ENCODE peak calls at places on chromosomes 6 and 20, in eight cellular contexts. Q, N, M, T, K, O, F and S are unnamed samples.

GRCh38 chr6:48101277-48101676 is 9.7 kb downstream of the PTCHD4 start:
- DNase-seq in Q (no peak), N (peak; percentile 33), M (no peak), T (no peak), K (peak; percentile 76), O (no peak), F (no peak), S (no peak)

GRCh38 chr6:2900821-2901644 is 2.1 kb downstream of the SERPINB9 start:
- DNase-seq in Q (no peak), N (no peak), M (no peak), T (no peak), K (no peak), O (no peak), F (no peak), S (no peak)

GRCh38 chr20:1019344-1019743 is 17.2 kb upstream of the RSPO4 start:
- DNase-seq in Q (no peak), N (no peak), M (no peak), T (no peak), K (no peak), O (no peak), F (no peak), S (no peak)

GRCh38 chr20:53495357-53495756 is 98.3 kb downstream of the ZNF217 start:
- DNase-seq in Q (no peak), N (peak; percentile 44), M (no peak), T (no peak), K (no peak), O (peak; percentile 4), F (no peak), S (no peak)

GRCh38 chr6:138824482-138825134 is 28.7 kb downstream of the ECT2L start:
- DNase-seq in Q (no peak), N (peak; percentile 20), M (no peak), T (no peak), K (peak; percentile 52), O (peak; percentile 9), F (no peak), S (peak; percentile 53)

GRCh38 chr6:142537612-142538478 is 236.0 kb downstream of the ADGRG6 start:
- DNase-seq in Q (no peak), N (no peak), M (peak; percentile 76), T (peak; percentile 29), K (peak; percentile 18), O (peak; percentile 34), F (no peak), S (no peak)

GRCh38 chr6:4259391-4259790 is 124.0 kb upstream of the ECI2 start:
- DNase-seq in Q (no peak), N (no peak), M (no peak), T (no peak), K (peak; percentile 34), O (no peak), F (no peak), S (no peak)

GRCh38 chr6:144466716-144467115 is 181.6 kb downstream of the UTRN start:
- DNase-seq in Q (no peak), N (no peak), M (no peak), T (no peak), K (no peak), O (no peak), F (no peak), S (no peak)

GRCh38 chr6:8085053-8085511 is 17.3 kb downstream of the EEF1E1 start:
- DNase-seq in Q (no peak), N (peak; percentile 93), M (no peak), T (no peak), K (peak; percentile 93), O (peak; percentile 95), F (no peak), S (no peak)

GRCh38 chr6:151154418-151154817 is 85.3 kb upstream of the AKAP12 start:
- DNase-seq in Q (no peak), N (no peak), M (no peak), T (no peak), K (no peak), O (no peak), F (no peak), S (no peak)

GRCh38 chr6:70846207-70846835 is 110.5 kb downstream of the B3GAT2 start:
- DNase-seq in Q (no peak), N (no peak), M (no peak), T (no peak), K (no peak), O (no peak), F (no peak), S (no peak)

GRCh38 chr6:33410050-33410710 is 634 bp upstream of the PHF1 start:
- DNase-seq in Q (peak; percentile 99), N (peak; percentile 97), M (peak; percentile 98), T (peak; percentile 97), K (peak; percentile 99), O (peak; percentile 97), F (peak; percentile 99), S (peak; percentile 98)

GRCh38 chr6:33411632-33412005 is 805 bp downstream of the PHF1 start:
- DNase-seq in Q (no peak), N (no peak), M (no peak), T (no peak), K (no peak), O (no peak), F (no peak), S (no peak)

GRCh38 chr6:33413200-33413599 is 2.4 kb downstream of the PHF1 start:
- DNase-seq in Q (no peak), N (no peak), M (no peak), T (no peak), K (no peak), O (no peak), F (no peak), S (no peak)

GRCh38 chr6:33412140-33413009 is 1.6 kb downstream of the PHF1 start:
- DNase-seq in Q (no peak), N (no peak), M (no peak), T (no peak), K (no peak), O (no peak), F (no peak), S (no peak)

DNA sequence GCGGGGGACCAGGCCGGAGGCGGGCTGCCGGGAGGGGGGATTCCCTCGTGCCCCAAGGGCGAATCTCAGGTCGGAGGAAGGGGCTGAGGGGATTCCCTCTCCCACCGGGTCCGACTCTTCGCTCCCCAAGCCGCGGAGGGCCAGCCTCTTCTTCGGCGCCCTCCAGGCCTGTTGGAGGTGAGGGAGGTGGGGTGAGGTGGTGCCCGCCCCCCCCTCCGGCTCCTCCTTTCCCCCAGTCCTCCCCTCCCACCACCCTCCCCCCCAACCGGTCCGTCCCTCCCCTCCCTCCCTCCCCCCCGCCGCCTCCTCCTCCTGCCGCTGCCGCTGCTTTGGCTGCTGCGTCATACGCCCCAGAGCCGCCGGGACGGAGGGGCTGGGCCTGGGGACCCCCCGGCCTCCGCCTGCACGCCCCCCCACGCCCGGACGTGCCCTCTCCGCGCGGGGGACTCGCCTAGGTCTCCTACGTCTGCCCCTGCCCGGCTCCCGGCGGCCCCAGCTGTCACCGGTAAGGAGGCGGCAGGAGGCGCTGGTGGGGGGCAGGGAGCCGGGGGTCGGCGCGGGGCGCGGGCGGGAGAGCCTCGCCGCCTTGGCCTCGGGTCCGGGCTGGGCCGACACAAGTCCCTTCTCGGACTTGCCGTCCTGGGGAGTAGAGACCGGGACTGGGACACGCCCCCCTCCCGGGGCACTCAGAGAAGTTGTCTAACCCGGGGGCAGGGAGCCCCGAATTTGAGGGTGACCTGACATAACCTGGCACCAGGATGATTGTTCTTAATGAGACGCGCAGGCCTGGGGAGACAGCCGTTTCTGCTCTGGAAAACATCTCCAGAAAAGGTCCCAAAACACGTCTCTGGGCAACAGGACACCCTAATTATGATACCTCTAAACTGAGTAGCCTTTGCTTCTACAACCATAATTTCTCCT is at the start of gene PHF1:
- DNase-seq in Q (no peak), N (peak; percentile 83), M (peak; percentile 58), T (no peak), K (no peak), O (peak; percentile 80), F (no peak), S (peak; percentile 78)
- H2AFZ ChIP-seq in Q (no peak within 1 kb of the TSS), N (peak within 1 kb of the TSS; percentile 70), M (no peak within 1 kb of the TSS), T (peak within 1 kb of the TSS; percentile 20), K (peak within 1 kb of the TSS; percentile 92), O (peak within 1 kb of the TSS; percentile 98), F (peak within 1 kb of the TSS; percentile 88), S (peak within 1 kb of the TSS; percentile 90)

GRCh38 chr6:156601821-156602301 is 175.3 kb upstream of the ARID1B start:
- DNase-seq in Q (no peak), N (no peak), M (no peak), T (no peak), K (no peak), O (no peak), F (no peak), S (no peak)
- H3K4me2 ChIP-seq in Q (no peak overlapping the region), N (no peak overlapping the region), M (no peak overlapping the region), T (no peak overlapping the region), K (no peak overlapping the region), O (no peak overlapping the region), F (no peak overlapping the region), S (no peak overlapping the region)

GRCh38 chr20:33689493-33689892 is 3.3 kb upstream of the E2F1 start:
- DNase-seq in Q (no peak), N (no peak), M (no peak), T (no peak), K (no peak), O (no peak), F (no peak), S (no peak)

GRCh38 chr20:33688938-33689424 is 2.8 kb upstream of the E2F1 start:
- DNase-seq in Q (no peak), N (no peak), M (no peak), T (no peak), K (no peak), O (no peak), F (no peak), S (no peak)

GRCh38 chr20:33687370-33687915 is 1.3 kb upstream of the E2F1 start:
- DNase-seq in Q (no peak), N (peak; percentile 39), M (no peak), T (no peak), K (no peak), O (no peak), F (no peak), S (no peak)

GRCh38 chr20:33687993-33688937 is 2.1 kb upstream of the E2F1 start:
- DNase-seq in Q (no peak), N (peak; percentile 23), M (no peak), T (no peak), K (no peak), O (no peak), F (no peak), S (no peak)

GRCh38 chr20:33689973-33690372 is 3.8 kb upstream of the E2F1 start:
- DNase-seq in Q (no peak), N (peak; percentile 67), M (no peak), T (no peak), K (no peak), O (peak; percentile 66), F (no peak), S (peak; percentile 85)
- H2AFZ ChIP-seq in Q (no peak overlapping the region), N (no peak overlapping the region), M (no peak overlapping the region), T (peak overlapping the region; percentile 54), K (no peak overlapping the region), O (no peak overlapping the region), F (peak overlapping the region; percentile 27), S (no peak overlapping the region)

DNA sequence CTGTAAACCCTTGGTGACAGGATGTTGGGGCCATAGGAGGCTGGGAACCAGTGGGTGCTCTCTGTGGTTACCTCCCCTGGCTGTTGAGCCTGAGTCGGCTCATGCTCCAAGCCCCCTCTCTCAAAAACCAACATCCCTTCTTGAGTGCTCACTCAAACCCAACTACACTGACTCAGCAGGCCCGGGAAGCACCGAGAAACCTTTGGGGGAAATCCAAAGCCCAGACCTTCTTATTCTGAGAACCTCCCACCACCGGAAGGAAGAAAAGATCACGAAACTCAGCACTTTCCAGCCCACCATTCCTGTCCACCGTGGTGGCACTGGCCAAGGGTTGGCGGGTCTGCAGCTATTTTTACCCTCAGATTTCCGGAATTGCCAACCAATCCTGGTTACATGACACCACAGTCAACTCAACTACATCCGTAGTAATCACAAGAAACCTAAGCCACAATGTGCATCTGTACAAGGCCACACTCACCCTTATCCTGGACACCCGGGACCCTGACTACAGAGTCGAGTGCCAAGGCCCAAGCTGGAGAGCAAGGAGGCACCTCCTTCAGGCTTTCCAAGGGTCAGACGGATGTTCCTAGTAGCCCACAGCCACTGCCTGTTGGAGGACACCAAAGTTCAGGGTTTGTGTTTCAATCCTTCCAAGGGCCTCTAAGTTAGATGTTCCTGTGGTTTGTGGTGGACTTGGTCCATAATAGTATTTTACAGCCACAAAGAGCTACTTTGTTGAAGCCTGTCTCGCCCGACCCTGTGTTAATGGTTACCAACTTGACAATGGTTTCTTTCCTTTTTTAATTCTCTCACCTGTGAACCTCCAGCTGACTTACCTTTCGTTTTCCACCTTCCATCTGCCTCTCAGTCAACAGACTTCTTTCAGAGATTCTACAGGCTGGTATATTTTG is 317.0 kb downstream of the CDC5L start:
- DNase-seq in Q (no peak), N (no peak), M (no peak), T (no peak), K (no peak), O (no peak), F (no peak), S (peak; percentile 10)
- H3K4me2 ChIP-seq in Q (no peak overlapping the region), N (no peak overlapping the region), M (no peak overlapping the region), T (no peak overlapping the region), K (no peak overlapping the region), O (no peak overlapping the region), F (no peak overlapping the region), S (no peak overlapping the region)